ENCODE peak calls at places on chromosomes 11 and 22, in nine cellular contexts. Q, A, F, T, G, J, H, M and X are unnamed samples.

GRCh38 chr22:43393845-43394474 is 17.9 kb upstream of the MPPED1 start:
- DNase-seq in Q (no peak), A (no peak), F (no peak), T (no peak), G (no peak), J (no peak), H (no peak), M (no peak), X (no peak)

GRCh38 chr11:109960831-109961230 is 132.4 kb upstream of the ZC3H12C start:
- DNase-seq in Q (no peak), A (no peak), F (no peak), T (no peak), G (peak; percentile 32), J (peak; percentile 45), H (no peak), M (no peak), X (no peak)

GRCh38 chr22:50114221-50114981 is 24.6 kb downstream of the MOV10L1 start:
- DNase-seq in Q (no peak), A (no peak), F (no peak), T (no peak), G (no peak), J (no peak), H (no peak), M (peak; percentile 47), X (no peak)

GRCh38 chr11:37973926-37974325 is 1375.9 kb upstream of the RAG2 start:
- DNase-seq in Q (no peak), A (no peak), F (no peak), T (no peak), G (no peak), J (no peak), H (no peak), M (no peak), X (no peak)

GRCh38 chr11:69939551-69940245 is 120.5 kb upstream of the FGF3 start:
- DNase-seq in Q (no peak), A (no peak), F (no peak), T (peak; percentile 87), G (no peak), J (no peak), H (no peak), M (no peak), X (no peak)

GRCh38 chr22:34592341-34592740 is 473.6 kb upstream of the ISX start:
- DNase-seq in Q (no peak), A (no peak), F (no peak), T (no peak), G (no peak), J (no peak), H (no peak), M (no peak), X (no peak)

GRCh38 chr11:117058761-117059233 is 39.4 kb downstream of the SIK3 start:
- DNase-seq in Q (no peak), A (no peak), F (no peak), T (no peak), G (peak; percentile 27), J (no peak), H (no peak), M (no peak), X (no peak)

GRCh38 chr11:105611414-105611813 is 1.5 kb downstream of the GRIA4 start:
- DNase-seq in Q (no peak), A (no peak), F (no peak), T (no peak), G (no peak), J (no peak), H (no peak), M (no peak), X (no peak)

GRCh38 chr11:76152741-76153608 is 53.3 kb downstream of the WNT11 start:
- DNase-seq in Q (no peak), A (peak; percentile 55), F (no peak), T (no peak), G (no peak), J (peak; percentile 63), H (no peak), M (no peak), X (peak; percentile 71)

GRCh38 chr11:73779084-73779902 is 8.4 kb upstream of the MRPL48 start:
- DNase-seq in Q (peak; percentile 99), A (peak; percentile 97), F (peak; percentile 90), T (peak; percentile 99), G (peak; percentile 98), J (peak; percentile 99), H (peak; percentile 95), M (peak; percentile 96), X (peak; percentile 94)

GRCh38 chr11:128422576-128423370 is 164.6 kb downstream of the ETS1 start:
- DNase-seq in Q (no peak), A (peak; percentile 92), F (no peak), T (no peak), G (no peak), J (peak; percentile 61), H (no peak), M (no peak), X (no peak)